ENCODE peak calls at places on chromosomes 5 and 9, in six cellular contexts. T is lower lobe of right lung, G is cardiac muscle cell, I is mammary epithelial cell, W is HL-60, P is AG09309. U is an unnamed sample.

GRCh38 chr5:151812757-151813309 is 41.1 kb downstream of the G3BP1 start:
- DNase-seq in T (no peak), G (peak; percentile 45), I (no peak), W (no peak), P (no peak), U (no peak)

GRCh38 chr9:35385042-35385441 is 104.9 kb upstream of the RUSC2 start:
- DNase-seq in T (no peak), G (peak; percentile 76), I (peak; percentile 14), W (no peak), P (peak; percentile 63), U (no peak)

GRCh38 chr9:14895806-14896205 is 14.4 kb downstream of the FREM1 start:
- DNase-seq in T (no peak), G (peak; percentile 25), I (peak; percentile 65), W (no peak), P (no peak), U (no peak)

GRCh38 chr5:97888439-97888838 is 705.4 kb upstream of the RIOK2 start:
- DNase-seq in T (no peak), G (no peak), I (no peak), W (no peak), P (no peak), U (no peak)

GRCh38 chr5:126099077-126099476 is 324.1 kb upstream of the GRAMD2B start:
- DNase-seq in T (no peak), G (no peak), I (no peak), W (no peak), P (no peak), U (no peak)

GRCh38 chr9:16133556-16134227 is 580.8 kb downstream of the CCDC171 start:
- DNase-seq in T (peak; percentile 52), G (peak; percentile 76), I (peak; percentile 28), W (peak; percentile 28), P (no peak), U (no peak)

GRCh38 chr9:8946461-8946860 is 1146.9 kb upstream of the DMAC1 start:
- DNase-seq in T (no peak), G (no peak), I (no peak), W (no peak), P (no peak), U (no peak)

GRCh38 chr9:33106827-33107621 is 30.6 kb upstream of the SMU1 start:
- DNase-seq in T (no peak), G (peak; percentile 95), I (peak; percentile 71), W (no peak), P (peak; percentile 83), U (no peak)

GRCh38 chr9:124004608-124005007 is 7.0 kb upstream of the LHX2 start:
- DNase-seq in T (no peak), G (no peak), I (no peak), W (no peak), P (no peak), U (no peak)

GRCh38 chr5:153463806-153464205 is 26.7 kb upstream of the GRIA1 start:
- DNase-seq in T (no peak), G (no peak), I (peak; percentile 47), W (no peak), P (peak; percentile 37), U (no peak)

GRCh38 chr5:33937017-33937699 is 972 bp downstream of the RXFP3 start:
- DNase-seq in T (no peak), G (peak; percentile 10), I (no peak), W (no peak), P (no peak), U (no peak)

GRCh38 chr5:39376293-39376714 is 12.0 kb upstream of the C9 start:
- DNase-seq in T (no peak), G (peak; percentile 59), I (peak; percentile 52), W (peak; percentile 38), P (no peak), U (peak; percentile 40)

GRCh38 chr9:88781500-88782391 is 209.5 kb upstream of the S1PR3 start:
- DNase-seq in T (no peak), G (peak; percentile 96), I (no peak), W (peak; percentile 79), P (no peak), U (no peak)

GRCh38 chr5:88480245-88480644 is 211.6 kb upstream of the TMEM161B start:
- DNase-seq in T (no peak), G (no peak), I (no peak), W (no peak), P (no peak), U (no peak)

GRCh38 chr5:134813407-134813806 is 32.4 kb upstream of the C5orf24 start:
- DNase-seq in T (no peak), G (no peak), I (no peak), W (no peak), P (no peak), U (no peak)

GRCh38 chr9:124257070-124257864 is 482 bp upstream of the NEK6 start:
- DNase-seq in T (peak; percentile 42), G (no peak), I (peak; percentile 14), W (no peak), P (no peak), U (no peak)

GRCh38 chr9:126638571-126639132 is 24.9 kb downstream of the LMX1B start:
- DNase-seq in T (no peak), G (no peak), I (no peak), W (no peak), P (no peak), U (no peak)

GRCh38 chr5:128109138-128109537 is 25.6 kb downstream of the SLC12A2 start:
- DNase-seq in T (no peak), G (no peak), I (no peak), W (no peak), P (no peak), U (no peak)

GRCh38 chr5:116564756-116565593 is 9.6 kb downstream of the SEMA6A start:
- DNase-seq in T (no peak), G (no peak), I (no peak), W (no peak), P (no peak), U (no peak)

GRCh38 chr5:154858972-154859950 is 834 bp downstream of the CNOT8 start:
- DNase-seq in T (no peak), G (peak; percentile 9), I (peak; percentile 12), W (peak; percentile 71), P (no peak), U (peak; percentile 49)

GRCh38 chr5:172559004-172559932 is 81.8 kb upstream of the NEURL1B start:
- DNase-seq in T (no peak), G (peak; percentile 97), I (peak; percentile 98), W (no peak), P (peak; percentile 54), U (no peak)

GRCh38 chr5:151077419-151077818 is 3.4 kb downstream of the TNIP1 start:
- DNase-seq in T (no peak), G (no peak), I (no peak), W (no peak), P (no peak), U (no peak)

GRCh38 chr9:124345751-124346281 is 69.4 kb downstream of the PSMB7 start:
- DNase-seq in T (peak; percentile 47), G (no peak), I (no peak), W (no peak), P (no peak), U (no peak)

GRCh38 chr5:58545912-58546311 is 37.0 kb upstream of the RAB3C start:
- DNase-seq in T (no peak), G (no peak), I (no peak), W (peak; percentile 63), P (no peak), U (no peak)

DNA sequence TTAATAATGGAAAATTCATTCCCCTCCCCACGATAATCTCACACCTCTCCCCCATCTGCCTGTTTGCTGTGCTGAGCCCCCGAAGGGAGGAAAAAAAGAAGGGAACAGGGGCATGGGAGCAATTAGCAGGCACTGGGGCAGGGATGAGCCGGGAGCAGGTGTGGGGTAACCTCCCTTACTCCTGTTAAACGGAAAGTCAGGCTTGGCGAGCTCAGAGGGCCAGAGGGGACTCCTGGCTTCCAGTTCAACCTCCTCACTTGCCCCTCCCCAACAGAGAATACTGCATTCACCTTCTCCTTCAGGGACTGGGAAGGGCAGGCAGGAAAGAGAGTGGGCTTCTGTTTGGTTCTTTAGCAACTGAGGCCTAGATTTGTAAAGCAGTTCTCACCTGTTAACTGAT is 1.6 kb downstream of the AFAP1L1 start:
- DNase-seq in T (no peak), G (no peak), I (no peak), W (no peak), P (no peak), U (no peak)
- H3K4me3 ChIP-seq in T (peak overlapping the region; percentile 69), G (no peak overlapping the region), I (no peak overlapping the region), W (no peak overlapping the region), P (no peak overlapping the region), U (no peak overlapping the region)

DNA sequence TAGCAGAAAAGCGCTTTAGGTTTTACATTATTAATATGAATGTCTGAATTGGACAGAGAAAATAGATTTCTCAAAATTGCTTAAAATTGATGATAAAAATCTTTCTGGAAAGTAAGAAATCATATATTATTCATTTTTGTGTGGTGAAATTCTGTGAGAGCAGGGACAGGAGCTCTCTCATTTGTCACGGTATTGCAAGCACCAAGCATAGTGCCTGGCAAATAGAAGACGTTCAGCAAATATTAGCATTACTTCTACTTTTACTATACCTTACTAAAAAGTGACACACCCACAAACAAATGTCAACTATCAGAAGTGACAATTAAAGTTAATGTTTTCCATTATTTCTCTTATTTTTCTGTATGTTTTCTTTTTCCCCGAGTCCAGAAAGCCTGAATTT is 69.1 kb downstream of the XRCC4 start:
- DNase-seq in T (no peak), G (no peak), I (no peak), W (no peak), P (no peak), U (no peak)
- H3K4me3 ChIP-seq in T (no peak overlapping the region), G (no peak overlapping the region), I (no peak overlapping the region), W (no peak overlapping the region), P (no peak overlapping the region), U (no peak overlapping the region)

GRCh38 chr5:67610191-67610912 is 413.8 kb upstream of the CD180 start:
- DNase-seq in T (no peak), G (no peak), I (no peak), W (no peak), P (no peak), U (no peak)
- H3K4me3 ChIP-seq in T (no peak overlapping the region), G (no peak overlapping the region), I (no peak overlapping the region), W (no peak overlapping the region), P (no peak overlapping the region), U (no peak overlapping the region)

GRCh38 chr9:128819716-128820664 is 1.7 kb downstream of the ENDOG start:
- DNase-seq in T (no peak), G (peak; percentile 81), I (no peak), W (no peak), P (no peak), U (no peak)
- H3K4me3 ChIP-seq in T (peak overlapping the region; percentile 75), G (peak overlapping the region; percentile 48), I (peak overlapping the region; percentile 57), W (peak overlapping the region; percentile 63), P (no peak overlapping the region), U (no peak overlapping the region)

GRCh38 chr5:177474094-177474493 is 660 bp upstream of the DBN1 start:
- DNase-seq in T (no peak), G (no peak), I (no peak), W (no peak), P (no peak), U (no peak)
- H3K4me3 ChIP-seq in T (no peak overlapping the region), G (no peak overlapping the region), I (no peak overlapping the region), W (no peak overlapping the region), P (no peak overlapping the region), U (no peak overlapping the region)

DNA sequence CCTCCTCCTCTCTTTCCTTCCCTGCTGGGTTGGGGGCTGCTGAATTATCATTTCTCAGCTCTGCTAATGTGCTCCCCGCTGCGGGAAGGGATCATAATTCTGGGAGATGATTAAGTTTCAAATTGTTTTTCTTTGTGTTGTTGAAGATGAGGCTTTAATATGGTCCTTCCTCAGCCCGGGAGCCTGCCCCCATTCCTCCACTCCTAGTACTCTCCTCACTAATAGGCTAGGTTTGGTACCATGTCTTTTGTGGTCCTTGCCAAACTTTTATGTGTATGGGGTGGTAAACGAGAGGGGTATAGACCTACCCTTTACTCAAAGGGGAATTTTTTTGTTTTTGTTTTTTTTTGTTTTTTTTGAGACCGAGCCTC is 5.7 kb upstream of the PCDH1 start:
- DNase-seq in T (no peak), G (no peak), I (no peak), W (no peak), P (no peak), U (no peak)
- H3K4me3 ChIP-seq in T (no peak overlapping the region), G (no peak overlapping the region), I (no peak overlapping the region), W (no peak overlapping the region), P (no peak overlapping the region), U (no peak overlapping the region)

U was measured in naive thymus-derived CD4-positive, alpha-beta T cell.